ENCODE peak calls at places on chromosome 2, in nine cellular contexts. One of them, this sample, is unnamed.

GRCh38 chr2:1754046-1754445 is 9.7 kb upstream of the PXDN start:
- DNase-seq in MV-4-11: no peak
- DNase-seq in stimulated activated CD4-positive, alpha-beta T cell treated with anti-CD3 and anti-CD28 coated beads, Interleukin-1b, Interleukin-23, amount 100 ng/mL, for 24 hours: no peak
- DNase-seq in GM04504: no peak
- DNase-seq in HT1080: no peak
- DNase-seq in upper lobe of right lung: no peak
- DNase-seq in CD8-positive, alpha-beta memory T cell: no peak
- DNase-seq in lower lobe of right lung: no peak
- DNase-seq in HT-29: no peak
- DNase-seq in this sample: no peak

GRCh38 chr2:114091010-114091409 is 201.1 kb downstream of the ACTR3 start:
- DNase-seq in MV-4-11: no peak
- DNase-seq in stimulated activated CD4-positive, alpha-beta T cell treated with anti-CD3 and anti-CD28 coated beads, Interleukin-1b, Interleukin-23, amount 100 ng/mL, for 24 hours: no peak
- DNase-seq in GM04504: no peak
- DNase-seq in HT1080: no peak
- DNase-seq in upper lobe of right lung: no peak
- DNase-seq in CD8-positive, alpha-beta memory T cell: no peak
- DNase-seq in lower lobe of right lung: no peak
- DNase-seq in HT-29: no peak
- DNase-seq in this sample: no peak

GRCh38 chr2:10900216-10901109 is 11.3 kb upstream of the KCNF1 start:
- DNase-seq in MV-4-11: peak
- DNase-seq in stimulated activated CD4-positive, alpha-beta T cell treated with anti-CD3 and anti-CD28 coated beads, Interleukin-1b, Interleukin-23, amount 100 ng/mL, for 24 hours: no peak
- DNase-seq in GM04504: no peak
- DNase-seq in HT1080: peak
- DNase-seq in upper lobe of right lung: no peak
- DNase-seq in CD8-positive, alpha-beta memory T cell: no peak
- DNase-seq in lower lobe of right lung: no peak
- DNase-seq in HT-29: peak
- DNase-seq in this sample: no peak

GRCh38 chr2:205461169-205461568 is 221.1 kb upstream of the NRP2 start:
- DNase-seq in MV-4-11: no peak
- DNase-seq in stimulated activated CD4-positive, alpha-beta T cell treated with anti-CD3 and anti-CD28 coated beads, Interleukin-1b, Interleukin-23, amount 100 ng/mL, for 24 hours: no peak
- DNase-seq in GM04504: no peak
- DNase-seq in HT1080: peak
- DNase-seq in upper lobe of right lung: no peak
- DNase-seq in CD8-positive, alpha-beta memory T cell: no peak
- DNase-seq in lower lobe of right lung: no peak
- DNase-seq in HT-29: no peak
- DNase-seq in this sample: no peak

GRCh38 chr2:68692511-68692910 is 42.1 kb upstream of the ARHGAP25 start:
- DNase-seq in MV-4-11: peak
- DNase-seq in stimulated activated CD4-positive, alpha-beta T cell treated with anti-CD3 and anti-CD28 coated beads, Interleukin-1b, Interleukin-23, amount 100 ng/mL, for 24 hours: no peak
- DNase-seq in GM04504: no peak
- DNase-seq in HT1080: no peak
- DNase-seq in upper lobe of right lung: no peak
- DNase-seq in CD8-positive, alpha-beta memory T cell: no peak
- DNase-seq in lower lobe of right lung: no peak
- DNase-seq in HT-29: no peak
- DNase-seq in this sample: no peak

GRCh38 chr2:176423819-176424218 is 154.6 kb downstream of the MTX2 start:
- DNase-seq in MV-4-11: no peak
- DNase-seq in stimulated activated CD4-positive, alpha-beta T cell treated with anti-CD3 and anti-CD28 coated beads, Interleukin-1b, Interleukin-23, amount 100 ng/mL, for 24 hours: no peak
- DNase-seq in GM04504: no peak
- DNase-seq in HT1080: no peak
- DNase-seq in upper lobe of right lung: no peak
- DNase-seq in CD8-positive, alpha-beta memory T cell: no peak
- DNase-seq in lower lobe of right lung: no peak
- DNase-seq in HT-29: no peak
- DNase-seq in this sample: no peak

GRCh38 chr2:74530239-74531161 is 767 bp downstream of the HTRA2 start:
- DNase-seq in MV-4-11: peak
- DNase-seq in stimulated activated CD4-positive, alpha-beta T cell treated with anti-CD3 and anti-CD28 coated beads, Interleukin-1b, Interleukin-23, amount 100 ng/mL, for 24 hours: peak
- DNase-seq in GM04504: no peak
- DNase-seq in HT1080: peak
- DNase-seq in upper lobe of right lung: peak
- DNase-seq in CD8-positive, alpha-beta memory T cell: peak
- DNase-seq in lower lobe of right lung: peak
- DNase-seq in HT-29: peak
- DNase-seq in this sample: no peak

GRCh38 chr2:151258121-151258520 is 3.5 kb downstream of the RBM43 start:
- DNase-seq in MV-4-11: no peak
- DNase-seq in stimulated activated CD4-positive, alpha-beta T cell treated with anti-CD3 and anti-CD28 coated beads, Interleukin-1b, Interleukin-23, amount 100 ng/mL, for 24 hours: no peak
- DNase-seq in GM04504: no peak
- DNase-seq in HT1080: peak
- DNase-seq in upper lobe of right lung: no peak
- DNase-seq in CD8-positive, alpha-beta memory T cell: no peak
- DNase-seq in lower lobe of right lung: no peak
- DNase-seq in HT-29: no peak
- DNase-seq in this sample: peak

GRCh38 chr2:56589820-56590219 is 406.0 kb downstream of the CCDC85A start:
- DNase-seq in MV-4-11: no peak
- DNase-seq in stimulated activated CD4-positive, alpha-beta T cell treated with anti-CD3 and anti-CD28 coated beads, Interleukin-1b, Interleukin-23, amount 100 ng/mL, for 24 hours: no peak
- DNase-seq in GM04504: no peak
- DNase-seq in HT1080: no peak
- DNase-seq in upper lobe of right lung: no peak
- DNase-seq in CD8-positive, alpha-beta memory T cell: no peak
- DNase-seq in lower lobe of right lung: no peak
- DNase-seq in HT-29: no peak
- DNase-seq in this sample: no peak

GRCh38 chr2:156327835-156328401 is 4.6 kb downstream of the NR4A2 start:
- DNase-seq in MV-4-11: no peak
- DNase-seq in stimulated activated CD4-positive, alpha-beta T cell treated with anti-CD3 and anti-CD28 coated beads, Interleukin-1b, Interleukin-23, amount 100 ng/mL, for 24 hours: no peak
- DNase-seq in GM04504: no peak
- DNase-seq in HT1080: no peak
- DNase-seq in upper lobe of right lung: no peak
- DNase-seq in CD8-positive, alpha-beta memory T cell: no peak
- DNase-seq in lower lobe of right lung: no peak
- DNase-seq in HT-29: no peak
- DNase-seq in this sample: no peak

GRCh38 chr2:65120990-65121693 is 8.8 kb downstream of the RAB1A start:
- DNase-seq in MV-4-11: no peak
- DNase-seq in stimulated activated CD4-positive, alpha-beta T cell treated with anti-CD3 and anti-CD28 coated beads, Interleukin-1b, Interleukin-23, amount 100 ng/mL, for 24 hours: no peak
- DNase-seq in GM04504: no peak
- DNase-seq in HT1080: no peak
- DNase-seq in upper lobe of right lung: no peak
- DNase-seq in CD8-positive, alpha-beta memory T cell: no peak
- DNase-seq in lower lobe of right lung: no peak
- DNase-seq in HT-29: no peak
- DNase-seq in this sample: no peak

GRCh38 chr2:69589973-69590652 is 53.4 kb downstream of the AAK1 start:
- DNase-seq in MV-4-11: no peak
- DNase-seq in stimulated activated CD4-positive, alpha-beta T cell treated with anti-CD3 and anti-CD28 coated beads, Interleukin-1b, Interleukin-23, amount 100 ng/mL, for 24 hours: no peak
- DNase-seq in GM04504: no peak
- DNase-seq in HT1080: peak
- DNase-seq in upper lobe of right lung: no peak
- DNase-seq in CD8-positive, alpha-beta memory T cell: no peak
- DNase-seq in lower lobe of right lung: no peak
- DNase-seq in HT-29: no peak
- DNase-seq in this sample: no peak

GRCh38 chr2:72115361-72116080 is 32.1 kb downstream of the CYP26B1 start:
- DNase-seq in MV-4-11: no peak
- DNase-seq in stimulated activated CD4-positive, alpha-beta T cell treated with anti-CD3 and anti-CD28 coated beads, Interleukin-1b, Interleukin-23, amount 100 ng/mL, for 24 hours: no peak
- DNase-seq in GM04504: peak
- DNase-seq in HT1080: peak
- DNase-seq in upper lobe of right lung: peak
- DNase-seq in CD8-positive, alpha-beta memory T cell: no peak
- DNase-seq in lower lobe of right lung: peak
- DNase-seq in HT-29: no peak
- DNase-seq in this sample: peak

GRCh38 chr2:138381373-138381772 is 120.2 kb upstream of the SPOPL start:
- DNase-seq in MV-4-11: no peak
- DNase-seq in stimulated activated CD4-positive, alpha-beta T cell treated with anti-CD3 and anti-CD28 coated beads, Interleukin-1b, Interleukin-23, amount 100 ng/mL, for 24 hours: no peak
- DNase-seq in GM04504: no peak
- DNase-seq in HT1080: no peak
- DNase-seq in upper lobe of right lung: no peak
- DNase-seq in CD8-positive, alpha-beta memory T cell: no peak
- DNase-seq in lower lobe of right lung: no peak
- DNase-seq in HT-29: no peak
- DNase-seq in this sample: no peak

GRCh38 chr2:234823196-234823876 is 128.5 kb upstream of the SH3BP4 start:
- DNase-seq in MV-4-11: no peak
- DNase-seq in stimulated activated CD4-positive, alpha-beta T cell treated with anti-CD3 and anti-CD28 coated beads, Interleukin-1b, Interleukin-23, amount 100 ng/mL, for 24 hours: no peak
- DNase-seq in GM04504: no peak
- DNase-seq in HT1080: no peak
- DNase-seq in upper lobe of right lung: no peak
- DNase-seq in CD8-positive, alpha-beta memory T cell: no peak
- DNase-seq in lower lobe of right lung: no peak
- DNase-seq in HT-29: no peak
- DNase-seq in this sample: no peak

GRCh38 chr2:8457620-8458255 is 224.1 kb upstream of the ID2 start:
- DNase-seq in MV-4-11: no peak
- DNase-seq in stimulated activated CD4-positive, alpha-beta T cell treated with anti-CD3 and anti-CD28 coated beads, Interleukin-1b, Interleukin-23, amount 100 ng/mL, for 24 hours: no peak
- DNase-seq in GM04504: no peak
- DNase-seq in HT1080: no peak
- DNase-seq in upper lobe of right lung: no peak
- DNase-seq in CD8-positive, alpha-beta memory T cell: peak
- DNase-seq in lower lobe of right lung: no peak
- DNase-seq in HT-29: peak
- DNase-seq in this sample: no peak

GRCh38 chr2:181164699-181165098 is 184.3 kb downstream of the UBE2E3 start:
- DNase-seq in MV-4-11: peak
- DNase-seq in stimulated activated CD4-positive, alpha-beta T cell treated with anti-CD3 and anti-CD28 coated beads, Interleukin-1b, Interleukin-23, amount 100 ng/mL, for 24 hours: no peak
- DNase-seq in GM04504: no peak
- DNase-seq in HT1080: no peak
- DNase-seq in upper lobe of right lung: no peak
- DNase-seq in CD8-positive, alpha-beta memory T cell: no peak
- DNase-seq in lower lobe of right lung: no peak
- DNase-seq in HT-29: no peak
- DNase-seq in this sample: no peak

GRCh38 chr2:62934501-62934900 is 116.1 kb upstream of the OTX1 start:
- DNase-seq in MV-4-11: no peak
- DNase-seq in stimulated activated CD4-positive, alpha-beta T cell treated with anti-CD3 and anti-CD28 coated beads, Interleukin-1b, Interleukin-23, amount 100 ng/mL, for 24 hours: no peak
- DNase-seq in GM04504: no peak
- DNase-seq in HT1080: no peak
- DNase-seq in upper lobe of right lung: no peak
- DNase-seq in CD8-positive, alpha-beta memory T cell: no peak
- DNase-seq in lower lobe of right lung: no peak
- DNase-seq in HT-29: no peak
- DNase-seq in this sample: no peak

GRCh38 chr2:43332653-43333052 is 106.2 kb upstream of the ZFP36L2 start:
- DNase-seq in MV-4-11: peak
- DNase-seq in stimulated activated CD4-positive, alpha-beta T cell treated with anti-CD3 and anti-CD28 coated beads, Interleukin-1b, Interleukin-23, amount 100 ng/mL, for 24 hours: no peak
- DNase-seq in GM04504: no peak
- DNase-seq in HT1080: no peak
- DNase-seq in upper lobe of right lung: no peak
- DNase-seq in CD8-positive, alpha-beta memory T cell: no peak
- DNase-seq in lower lobe of right lung: no peak
- DNase-seq in HT-29: no peak
- DNase-seq in this sample: no peak

GRCh38 chr2:20224716-20225293 is at the start of gene SDC1:
- DNase-seq in MV-4-11: no peak
- DNase-seq in stimulated activated CD4-positive, alpha-beta T cell treated with anti-CD3 and anti-CD28 coated beads, Interleukin-1b, Interleukin-23, amount 100 ng/mL, for 24 hours: no peak
- DNase-seq in GM04504: no peak
- DNase-seq in HT1080: peak
- DNase-seq in upper lobe of right lung: peak
- DNase-seq in CD8-positive, alpha-beta memory T cell: no peak
- DNase-seq in lower lobe of right lung: peak
- DNase-seq in HT-29: no peak
- DNase-seq in this sample: no peak

GRCh38 chr2:174728096-174728495 is 36.2 kb downstream of the CHRNA1 start:
- DNase-seq in MV-4-11: no peak
- DNase-seq in stimulated activated CD4-positive, alpha-beta T cell treated with anti-CD3 and anti-CD28 coated beads, Interleukin-1b, Interleukin-23, amount 100 ng/mL, for 24 hours: no peak
- DNase-seq in GM04504: no peak
- DNase-seq in HT1080: no peak
- DNase-seq in upper lobe of right lung: no peak
- DNase-seq in CD8-positive, alpha-beta memory T cell: no peak
- DNase-seq in lower lobe of right lung: no peak
- DNase-seq in HT-29: no peak
- DNase-seq in this sample: no peak

GRCh38 chr2:64311948-64312621 is 141.9 kb upstream of the LGALSL start:
- DNase-seq in MV-4-11: peak
- DNase-seq in stimulated activated CD4-positive, alpha-beta T cell treated with anti-CD3 and anti-CD28 coated beads, Interleukin-1b, Interleukin-23, amount 100 ng/mL, for 24 hours: no peak
- DNase-seq in GM04504: peak
- DNase-seq in HT1080: peak
- DNase-seq in upper lobe of right lung: peak
- DNase-seq in CD8-positive, alpha-beta memory T cell: no peak
- DNase-seq in lower lobe of right lung: peak
- DNase-seq in HT-29: peak
- DNase-seq in this sample: peak

GRCh38 chr2:11067221-11068078 is 87.8 kb upstream of the SLC66A3 start:
- DNase-seq in MV-4-11: no peak
- DNase-seq in stimulated activated CD4-positive, alpha-beta T cell treated with anti-CD3 and anti-CD28 coated beads, Interleukin-1b, Interleukin-23, amount 100 ng/mL, for 24 hours: no peak
- DNase-seq in GM04504: no peak
- DNase-seq in HT1080: no peak
- DNase-seq in upper lobe of right lung: no peak
- DNase-seq in CD8-positive, alpha-beta memory T cell: no peak
- DNase-seq in lower lobe of right lung: no peak
- DNase-seq in HT-29: no peak
- DNase-seq in this sample: no peak

GRCh38 chr2:216698895-216699294 is 3.5 kb upstream of the IGFBP5 start:
- DNase-seq in MV-4-11: peak
- DNase-seq in stimulated activated CD4-positive, alpha-beta T cell treated with anti-CD3 and anti-CD28 coated beads, Interleukin-1b, Interleukin-23, amount 100 ng/mL, for 24 hours: no peak
- DNase-seq in GM04504: peak
- DNase-seq in HT1080: peak
- DNase-seq in upper lobe of right lung: no peak
- DNase-seq in CD8-positive, alpha-beta memory T cell: no peak
- DNase-seq in lower lobe of right lung: no peak
- DNase-seq in HT-29: peak
- DNase-seq in this sample: peak

GRCh38 chr2:11060376-11061169 is 94.7 kb upstream of the SLC66A3 start:
- DNase-seq in MV-4-11: no peak
- DNase-seq in stimulated activated CD4-positive, alpha-beta T cell treated with anti-CD3 and anti-CD28 coated beads, Interleukin-1b, Interleukin-23, amount 100 ng/mL, for 24 hours: no peak
- DNase-seq in GM04504: no peak
- DNase-seq in HT1080: no peak
- DNase-seq in upper lobe of right lung: no peak
- DNase-seq in CD8-positive, alpha-beta memory T cell: no peak
- DNase-seq in lower lobe of right lung: no peak
- DNase-seq in HT-29: no peak
- DNase-seq in this sample: no peak

GRCh38 chr2:3639015-3639630 is 18.9 kb upstream of the ALLC start:
- DNase-seq in MV-4-11: no peak
- DNase-seq in stimulated activated CD4-positive, alpha-beta T cell treated with anti-CD3 and anti-CD28 coated beads, Interleukin-1b, Interleukin-23, amount 100 ng/mL, for 24 hours: no peak
- DNase-seq in GM04504: no peak
- DNase-seq in HT1080: no peak
- DNase-seq in upper lobe of right lung: no peak
- DNase-seq in CD8-positive, alpha-beta memory T cell: no peak
- DNase-seq in lower lobe of right lung: no peak
- DNase-seq in HT-29: no peak
- DNase-seq in this sample: no peak

GRCh38 chr2:238459081-238459629 is 32.4 kb downstream of the ASB1 start:
- DNase-seq in MV-4-11: no peak
- DNase-seq in stimulated activated CD4-positive, alpha-beta T cell treated with anti-CD3 and anti-CD28 coated beads, Interleukin-1b, Interleukin-23, amount 100 ng/mL, for 24 hours: no peak
- DNase-seq in GM04504: peak
- DNase-seq in HT1080: no peak
- DNase-seq in upper lobe of right lung: no peak
- DNase-seq in CD8-positive, alpha-beta memory T cell: no peak
- DNase-seq in lower lobe of right lung: no peak
- DNase-seq in HT-29: no peak
- DNase-seq in this sample: no peak

GRCh38 chr2:163348843-163349395 is 386.9 kb downstream of the FIGN start:
- DNase-seq in MV-4-11: peak
- DNase-seq in stimulated activated CD4-positive, alpha-beta T cell treated with anti-CD3 and anti-CD28 coated beads, Interleukin-1b, Interleukin-23, amount 100 ng/mL, for 24 hours: no peak
- DNase-seq in GM04504: no peak
- DNase-seq in HT1080: peak
- DNase-seq in upper lobe of right lung: no peak
- DNase-seq in CD8-positive, alpha-beta memory T cell: no peak
- DNase-seq in lower lobe of right lung: no peak
- DNase-seq in HT-29: peak
- DNase-seq in this sample: no peak

GRCh38 chr2:121598087-121598486 is 51.2 kb downstream of the CLASP1 start:
- DNase-seq in MV-4-11: no peak
- DNase-seq in stimulated activated CD4-positive, alpha-beta T cell treated with anti-CD3 and anti-CD28 coated beads, Interleukin-1b, Interleukin-23, amount 100 ng/mL, for 24 hours: no peak
- DNase-seq in GM04504: no peak
- DNase-seq in HT1080: no peak
- DNase-seq in upper lobe of right lung: no peak
- DNase-seq in CD8-positive, alpha-beta memory T cell: no peak
- DNase-seq in lower lobe of right lung: no peak
- DNase-seq in HT-29: no peak
- DNase-seq in this sample: no peak

GRCh38 chr2:127651987-127652550 is 6.1 kb downstream of the GPR17 start:
- DNase-seq in MV-4-11: no peak
- DNase-seq in stimulated activated CD4-positive, alpha-beta T cell treated with anti-CD3 and anti-CD28 coated beads, Interleukin-1b, Interleukin-23, amount 100 ng/mL, for 24 hours: no peak
- DNase-seq in GM04504: no peak
- DNase-seq in HT1080: no peak
- DNase-seq in upper lobe of right lung: no peak
- DNase-seq in CD8-positive, alpha-beta memory T cell: no peak
- DNase-seq in lower lobe of right lung: peak
- DNase-seq in HT-29: no peak
- DNase-seq in this sample: no peak

GRCh38 chr2:109202486-109202885 is 73.5 kb downstream of the SH3RF3 start:
- DNase-seq in MV-4-11: no peak
- DNase-seq in stimulated activated CD4-positive, alpha-beta T cell treated with anti-CD3 and anti-CD28 coated beads, Interleukin-1b, Interleukin-23, amount 100 ng/mL, for 24 hours: no peak
- DNase-seq in GM04504: no peak
- DNase-seq in HT1080: no peak
- DNase-seq in upper lobe of right lung: no peak
- DNase-seq in CD8-positive, alpha-beta memory T cell: no peak
- DNase-seq in lower lobe of right lung: no peak
- DNase-seq in HT-29: no peak
- DNase-seq in this sample: no peak